ENCODE peak calls at places on chromosome 14, in six cellular contexts. One of them, this sample, is unnamed.

GRCh38 chr14:24331731-24332093 is 3.2 kb downstream of the ADCY4 start:
- DNase-seq in endothelial cell of umbilical vein: no peak
- DNase-seq in breast epithelium: no peak
- DNase-seq in left ventricle myocardium inferior: no peak
- DNase-seq in left lung: peak; percentile 78
- DNase-seq in heart right ventricle: no peak
- DNase-seq in this sample: no peak

GRCh38 chr14:66982247-66982646 is 207.0 kb upstream of the GARIN2 start:
- DNase-seq in heart right ventricle: no peak
- DNase-seq in endothelial cell of umbilical vein: no peak
- DNase-seq in left ventricle myocardium inferior: no peak
- DNase-seq in left lung: no peak
- DNase-seq in breast epithelium: no peak
- DNase-seq in this sample: no peak

GRCh38 chr14:64107438-64107837 is 186.7 kb downstream of the ESR2 start:
- DNase-seq in left ventricle myocardium inferior: no peak
- DNase-seq in breast epithelium: no peak
- DNase-seq in heart right ventricle: no peak
- DNase-seq in endothelial cell of umbilical vein: no peak
- DNase-seq in left lung: no peak
- DNase-seq in this sample: no peak

GRCh38 chr14:91284791-91285548 is 40.5 kb upstream of the GPR68 start:
- DNase-seq in heart right ventricle: no peak
- DNase-seq in breast epithelium: no peak
- DNase-seq in left ventricle myocardium inferior: no peak
- DNase-seq in left lung: no peak
- DNase-seq in endothelial cell of umbilical vein: no peak
- DNase-seq in this sample: no peak

GRCh38 chr14:88981948-88982347 is 157.5 kb downstream of the TTC8 start:
- DNase-seq in breast epithelium: no peak
- DNase-seq in endothelial cell of umbilical vein: no peak
- DNase-seq in left lung: no peak
- DNase-seq in heart right ventricle: no peak
- DNase-seq in left ventricle myocardium inferior: no peak
- DNase-seq in this sample: no peak

GRCh38 chr14:93045211-93045674 is 70.5 kb downstream of the ITPK1 start:
- DNase-seq in left lung: peak; percentile 79
- DNase-seq in left ventricle myocardium inferior: no peak
- DNase-seq in endothelial cell of umbilical vein: peak; percentile 16
- DNase-seq in heart right ventricle: no peak
- DNase-seq in breast epithelium: no peak
- DNase-seq in this sample: no peak

GRCh38 chr14:22900088-22900799 is 17.2 kb downstream of the REM2 start:
- DNase-seq in heart right ventricle: peak; percentile 44
- DNase-seq in left lung: no peak
- DNase-seq in left ventricle myocardium inferior: no peak
- DNase-seq in breast epithelium: no peak
- DNase-seq in endothelial cell of umbilical vein: peak; percentile 70
- DNase-seq in this sample: no peak

GRCh38 chr14:75156901-75157300 is 19.5 kb downstream of the TMED10 start:
- DNase-seq in left lung: no peak
- DNase-seq in heart right ventricle: no peak
- DNase-seq in left ventricle myocardium inferior: no peak
- DNase-seq in breast epithelium: no peak
- DNase-seq in endothelial cell of umbilical vein: no peak
- DNase-seq in this sample: no peak

GRCh38 chr14:59419383-59419782 is 45.8 kb downstream of the GPR135 start:
- DNase-seq in left ventricle myocardium inferior: no peak
- DNase-seq in breast epithelium: no peak
- DNase-seq in heart right ventricle: no peak
- DNase-seq in endothelial cell of umbilical vein: no peak
- DNase-seq in left lung: no peak
- DNase-seq in this sample: no peak

GRCh38 chr14:57066887-57067513 is 201.7 kb downstream of the EXOC5 start:
- DNase-seq in heart right ventricle: no peak
- DNase-seq in left ventricle myocardium inferior: no peak
- DNase-seq in endothelial cell of umbilical vein: peak; percentile 37
- DNase-seq in left lung: peak; percentile 68
- DNase-seq in breast epithelium: no peak
- DNase-seq in this sample: no peak

GRCh38 chr14:101687756-101688546 is 73.6 kb upstream of the PPP2R5C start:
- DNase-seq in breast epithelium: no peak
- DNase-seq in endothelial cell of umbilical vein: no peak
- DNase-seq in left lung: no peak
- DNase-seq in heart right ventricle: no peak
- DNase-seq in left ventricle myocardium inferior: no peak
- DNase-seq in this sample: no peak

GRCh38 chr14:78446807-78447206 is 276.6 kb downstream of the NRXN3 start:
- DNase-seq in left lung: no peak
- DNase-seq in heart right ventricle: no peak
- DNase-seq in breast epithelium: no peak
- DNase-seq in endothelial cell of umbilical vein: peak; percentile 3
- DNase-seq in left ventricle myocardium inferior: no peak
- DNase-seq in this sample: no peak

GRCh38 chr14:61887628-61888027 is 125.4 kb downstream of the SNAPC1 start:
- DNase-seq in heart right ventricle: no peak
- DNase-seq in left lung: no peak
- DNase-seq in breast epithelium: no peak
- DNase-seq in left ventricle myocardium inferior: no peak
- DNase-seq in endothelial cell of umbilical vein: no peak
- DNase-seq in this sample: no peak

GRCh38 chr14:70555890-70556289 is 21.1 kb upstream of the ADAM20 start:
- DNase-seq in breast epithelium: no peak
- DNase-seq in left ventricle myocardium inferior: peak; percentile 18
- DNase-seq in heart right ventricle: peak; percentile 7
- DNase-seq in left lung: peak; percentile 43
- DNase-seq in endothelial cell of umbilical vein: no peak
- DNase-seq in this sample: no peak

GRCh38 chr14:47438650-47439140 is 236.7 kb downstream of the MDGA2 start:
- DNase-seq in endothelial cell of umbilical vein: no peak
- DNase-seq in left lung: no peak
- DNase-seq in heart right ventricle: no peak
- DNase-seq in breast epithelium: no peak
- DNase-seq in left ventricle myocardium inferior: no peak
- DNase-seq in this sample: no peak

GRCh38 chr14:80700601-80701000 is 240.9 kb downstream of the CEP128 start:
- DNase-seq in endothelial cell of umbilical vein: no peak
- DNase-seq in left ventricle myocardium inferior: no peak
- DNase-seq in left lung: no peak
- DNase-seq in heart right ventricle: no peak
- DNase-seq in breast epithelium: no peak
- DNase-seq in this sample: no peak

GRCh38 chr14:60250318-60251035 is 1.5 kb downstream of the PPM1A start:
- DNase-seq in breast epithelium: no peak
- DNase-seq in left lung: no peak
- DNase-seq in endothelial cell of umbilical vein: no peak
- DNase-seq in left ventricle myocardium inferior: no peak
- DNase-seq in heart right ventricle: no peak
- DNase-seq in this sample: no peak

GRCh38 chr14:94381149-94382030 is 7.0 kb downstream of the SERPINA1 start:
- DNase-seq in left ventricle myocardium inferior: no peak
- DNase-seq in breast epithelium: no peak
- DNase-seq in heart right ventricle: no peak
- DNase-seq in left lung: no peak
- DNase-seq in endothelial cell of umbilical vein: no peak
- DNase-seq in this sample: no peak
- H3K4me1 ChIP-seq in left ventricle myocardium inferior: no peaks in the 10 kb centered on the region
- H3K4me1 ChIP-seq in breast epithelium: no peaks in the 10 kb centered on the region
- H3K4me1 ChIP-seq in heart right ventricle: no peaks in the 10 kb centered on the region
- H3K4me1 ChIP-seq in left lung: no peaks in the 10 kb centered on the region
- H3K4me1 ChIP-seq in endothelial cell of umbilical vein: no peaks in the 10 kb centered on the region
- H3K4me1 ChIP-seq in this sample: peaks cover 25% of the 10 kb centered on the region

GRCh38 chr14:36254020-36254614 is 66.3 kb downstream of the MBIP start:
- DNase-seq in breast epithelium: no peak
- DNase-seq in heart right ventricle: no peak
- DNase-seq in endothelial cell of umbilical vein: no peak
- DNase-seq in left lung: no peak
- DNase-seq in left ventricle myocardium inferior: no peak
- DNase-seq in this sample: no peak
- TF ChIP-seq CTCF in breast epithelium: no peak
- TF ChIP-seq CTCF in heart right ventricle: no peak
- TF ChIP-seq CTCF in endothelial cell of umbilical vein: no peak
- TF ChIP-seq CTCF in left lung: no peak
- TF ChIP-seq CTCF in left ventricle myocardium inferior: no peak
- TF ChIP-seq CTCF in this sample: no peak

DNA sequence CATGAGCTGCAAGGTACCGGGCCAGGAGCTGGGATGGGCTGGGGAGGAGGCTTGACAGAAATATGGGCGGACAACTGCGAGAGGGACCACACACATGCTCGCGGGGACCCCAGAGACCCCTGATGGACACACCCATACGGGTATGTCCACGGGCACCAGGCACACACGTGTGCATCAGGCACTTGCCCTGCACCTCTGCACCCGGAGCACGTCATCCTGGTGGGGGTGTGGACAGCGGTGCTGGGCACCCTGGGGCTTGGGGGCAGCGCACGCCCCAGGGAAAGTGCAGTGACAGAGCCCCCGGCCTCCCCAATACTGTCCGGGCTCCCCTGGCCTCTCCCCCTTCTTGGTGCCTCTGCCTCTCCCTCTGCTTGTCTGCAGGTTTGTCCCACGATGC is 1.7 kb upstream of the CRIP1 start:
- DNase-seq in left ventricle myocardium inferior: no peak
- DNase-seq in left lung: no peak
- DNase-seq in endothelial cell of umbilical vein: no peak
- DNase-seq in heart right ventricle: no peak
- DNase-seq in breast epithelium: no peak
- DNase-seq in this sample: no peak
- H3K4me1 ChIP-seq in left ventricle myocardium inferior: peaks cover 100% of the 10 kb centered on the region
- H3K4me1 ChIP-seq in left lung: peaks cover 61% of the 10 kb centered on the region
- H3K4me1 ChIP-seq in endothelial cell of umbilical vein: peaks cover 16% of the 10 kb centered on the region
- H3K4me1 ChIP-seq in heart right ventricle: peaks cover 80% of the 10 kb centered on the region
- H3K4me1 ChIP-seq in breast epithelium: peaks cover 42% of the 10 kb centered on the region
- H3K4me1 ChIP-seq in this sample: peaks cover 100% of the 10 kb centered on the region

DNA sequence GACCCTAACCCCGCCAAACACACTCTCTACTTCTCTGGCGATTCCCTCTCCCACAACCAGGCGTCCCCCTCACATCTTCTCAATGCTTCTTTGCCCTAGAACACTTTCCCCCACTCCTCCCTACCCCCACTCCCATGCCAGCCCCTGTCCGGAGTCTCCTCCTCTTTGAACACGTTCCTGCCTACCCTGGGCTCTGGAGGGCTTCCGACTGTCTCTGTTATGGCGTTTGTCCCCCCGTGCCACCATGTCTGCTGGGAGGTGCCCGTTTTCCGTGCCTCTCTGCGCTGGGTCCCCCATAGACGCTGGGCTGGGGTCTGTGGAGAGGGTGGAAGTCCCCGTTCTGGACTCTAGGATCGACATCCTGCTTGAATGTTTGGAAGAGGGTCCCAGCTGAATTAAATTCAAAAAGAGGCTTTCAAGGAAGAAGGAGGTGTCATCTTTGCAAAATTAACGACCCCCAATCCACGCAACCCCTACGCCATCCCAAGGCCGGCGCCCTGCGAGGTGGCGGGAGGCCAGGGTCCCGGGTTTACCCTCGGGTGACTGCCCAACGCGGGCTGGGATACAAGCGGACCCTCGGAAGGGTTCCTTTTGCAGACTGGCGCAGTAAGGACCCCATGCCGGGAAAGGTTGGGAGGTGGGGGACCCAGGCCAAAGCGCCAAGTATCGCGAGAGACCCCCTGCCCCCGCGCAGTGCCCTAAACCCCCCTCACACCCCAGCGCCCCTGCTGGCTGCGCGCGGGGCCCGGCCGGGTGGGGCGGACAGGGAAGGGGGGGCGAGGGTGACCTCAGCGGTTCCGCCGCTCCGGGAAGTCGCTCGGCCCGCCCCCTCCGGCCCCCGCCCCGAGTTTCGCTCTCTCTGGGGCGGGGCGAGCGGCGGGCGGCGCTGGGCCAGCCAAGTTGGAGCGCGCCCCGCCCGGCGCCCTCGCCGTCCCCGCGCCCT is 973 bp upstream of the ZBTB42 start:
- DNase-seq in left ventricle myocardium inferior: peak; percentile 91
- DNase-seq in left lung: peak; percentile 94
- DNase-seq in breast epithelium: peak; percentile 84
- DNase-seq in endothelial cell of umbilical vein: peak; percentile 62
- DNase-seq in heart right ventricle: peak; percentile 90
- DNase-seq in this sample: peak; percentile 94
- TF ChIP-seq CTCF in left ventricle myocardium inferior: peak; percentile 65
- TF ChIP-seq CTCF in left lung: peak; percentile 25
- TF ChIP-seq CTCF in breast epithelium: no peak
- TF ChIP-seq CTCF in endothelial cell of umbilical vein: peak; percentile 51
- TF ChIP-seq CTCF in heart right ventricle: peak; percentile 47
- TF ChIP-seq CTCF in this sample: peak; percentile 59

DNA sequence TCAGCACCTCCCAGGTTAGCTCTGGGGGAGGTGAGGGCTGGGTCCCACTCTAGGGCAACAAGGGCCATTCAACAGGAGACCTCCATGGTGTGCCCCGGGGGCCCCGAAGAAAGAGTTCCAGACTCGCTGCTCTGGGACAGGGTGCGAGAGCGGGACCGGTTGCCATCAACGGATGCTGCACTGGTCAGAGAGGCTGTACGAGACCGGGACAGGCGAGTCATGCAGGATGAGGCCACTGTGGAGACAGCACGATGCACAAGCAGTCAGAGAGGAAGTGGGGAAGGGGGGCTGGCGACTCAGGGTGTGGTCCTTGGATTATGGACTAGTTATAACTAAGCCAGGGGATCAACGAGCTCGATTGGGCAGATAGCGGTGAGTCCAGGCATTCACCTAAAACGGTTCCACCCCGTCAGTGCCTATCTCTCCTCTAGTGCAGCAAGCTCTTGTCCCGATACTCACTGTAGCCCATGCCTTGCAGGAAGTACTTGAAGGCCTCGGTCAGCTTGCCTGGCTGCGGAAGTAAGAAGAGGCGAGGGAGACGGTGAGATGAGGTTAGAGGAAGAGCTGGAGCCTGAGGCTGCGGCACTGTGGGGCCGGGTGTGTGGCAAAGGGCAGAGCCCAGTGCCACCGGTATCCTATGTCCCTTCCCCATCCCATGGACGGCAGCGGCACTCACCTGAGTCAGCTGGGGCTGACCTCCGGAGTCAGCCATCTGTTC is 7.2 kb downstream of the NDRG2 start:
- DNase-seq in left lung: no peak
- DNase-seq in left ventricle myocardium inferior: no peak
- DNase-seq in breast epithelium: no peak
- DNase-seq in heart right ventricle: no peak
- DNase-seq in endothelial cell of umbilical vein: no peak
- DNase-seq in this sample: no peak
- H3K4me1 ChIP-seq in left lung: no peaks in the 10 kb centered on the region
- H3K4me1 ChIP-seq in left ventricle myocardium inferior: peaks cover 58% of the 10 kb centered on the region
- H3K4me1 ChIP-seq in breast epithelium: no peaks in the 10 kb centered on the region
- H3K4me1 ChIP-seq in heart right ventricle: peaks cover 10% of the 10 kb centered on the region
- H3K4me1 ChIP-seq in endothelial cell of umbilical vein: no peaks in the 10 kb centered on the region
- H3K4me1 ChIP-seq in this sample: peaks cover 23% of the 10 kb centered on the region

This sample was measured in esophagus muscularis mucosa.